ENCODE peak calls at places on chromosomes 6 and 20, in ten cellular contexts. Q is GM12878, V is suprapubic skin, T is transverse colon, O is ovary, M is A549, R is tibial nerve, Z is upper lobe of left lung, B is HepG2, N is H1. P is an unnamed sample. For H3K4me1, the result is how much of the 10 kb centered on the place peaks cover.

GRCh38 chr6:134446228-134446848 is 128.4 kb upstream of the SGK1 start:
- DNase-seq in Q (no peak), N (no peak), T (no peak), V (no peak), M (no peak), O (no peak), Z (no peak), R (no peak), B (no peak), P (no peak)

GRCh38 chr6:11878735-11879134 is 100.1 kb upstream of the ADTRP start:
- DNase-seq in Z (no peak), O (no peak), V (no peak), T (no peak), R (no peak), B (no peak), Q (no peak), M (no peak), N (no peak), P (no peak)

GRCh38 chr6:155224031-155224451 is 39.8 kb upstream of the CLDN20 start:
- DNase-seq in N (no peak), M (no peak), R (no peak), Q (peak), T (no peak), Z (no peak), V (no peak), O (no peak), B (peak), P (no peak)

GRCh38 chr20:45899041-45899835 is 8.1 kb downstream of the CTSA start:
- DNase-seq in B (no peak), N (no peak), Q (no peak), T (no peak), O (no peak), Z (no peak), V (no peak), R (no peak), M (no peak), P (no peak)

GRCh38 chr6:111068116-111068897 is 19.0 kb upstream of the SLC16A10 start:
- DNase-seq in O (no peak), Q (no peak), N (no peak), Z (no peak), R (no peak), T (no peak), B (no peak), V (no peak), M (no peak), P (no peak)

GRCh38 chr6:10838794-10839333 is 525 bp upstream of the MAK start:
- DNase-seq in R (no peak), Q (peak), Z (no peak), N (no peak), B (no peak), O (no peak), T (no peak), V (no peak), M (no peak), P (no peak)

GRCh38 chr6:55980627-55981211 is 105.3 kb upstream of the BMP5 start:
- DNase-seq in N (no peak), T (no peak), V (no peak), Q (no peak), O (peak), Z (no peak), M (peak), B (peak), R (peak), P (no peak)

GRCh38 chr20:13852321-13852720 is 67.5 kb downstream of the NDUFAF5 start:
- DNase-seq in B (no peak), M (no peak), O (no peak), Q (no peak), N (no peak), R (no peak), Z (no peak), V (no peak), T (no peak), P (no peak)

GRCh38 chr6:40903456-40903855 is 135.6 kb downstream of the UNC5CL start:
- DNase-seq in M (no peak), R (no peak), Z (no peak), N (no peak), B (no peak), Q (no peak), T (no peak), V (no peak), O (no peak), P (no peak)
- H3K4me1 ChIP-seq in M (under half), R (under half), Z (under half), N (under half), B (under half), Q (under half), T (under half), V (under half), O (under half), P (under half)

GRCh38 chr20:37185681-37186080 is 6.3 kb upstream of the MROH8 start:
- DNase-seq in B (no peak), Q (no peak), Z (no peak), M (no peak), T (peak), O (no peak), V (no peak), R (no peak), N (no peak), P (no peak)
- TF ChIP-seq POLR2A in B (no peak), Q (no peak), Z (no peak), M (no peak), T (no peak), O (no peak), V (no peak), R (no peak), N (no peak), P (no peak)

DNA sequence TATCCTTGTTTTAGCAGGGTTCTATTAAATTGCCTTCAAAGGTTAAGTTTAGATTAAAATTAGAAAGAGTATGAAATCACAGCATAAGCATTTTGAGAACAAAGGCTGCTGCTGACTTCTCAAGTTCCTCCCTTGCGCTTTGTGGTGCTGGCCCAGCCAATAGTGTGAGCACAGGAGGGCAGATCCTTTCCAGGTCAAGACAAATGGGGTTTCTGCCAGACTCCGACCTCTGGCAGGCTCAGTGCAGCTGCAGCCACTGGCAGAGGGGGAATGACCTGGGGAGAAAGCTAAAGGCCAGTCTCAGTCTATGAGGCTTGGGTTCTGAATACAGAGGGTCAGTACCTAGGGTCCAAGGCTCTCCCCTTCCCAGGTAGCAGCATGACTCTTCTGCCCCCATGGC is 27.0 kb downstream of the CLIC5 start:
- DNase-seq in O (no peak), Q (no peak), V (no peak), M (no peak), N (no peak), Z (no peak), T (no peak), B (no peak), R (no peak), P (no peak)
- TF ChIP-seq EP300 in O (no peak), Q (no peak), V (no peak), M (no peak), N (no peak), Z (no peak), T (no peak), B (no peak), R (no peak), P (no peak)

GRCh38 chr20:21516861-21517565 is 3.1 kb upstream of the NKX2-2 start:
- DNase-seq in Q (no peak), O (no peak), Z (peak), M (no peak), V (no peak), R (no peak), T (no peak), N (no peak), B (no peak), P (no peak)
- H3K4me1 ChIP-seq in Q (under half), O (under half), Z (under half), M (under half), V (half or more), R (under half), T (under half), N (under half), B (under half), P (half or more)

GRCh38 chr6:85673198-85674139 is 30.8 kb upstream of the SYNCRIP start:
- DNase-seq in V (no peak), B (no peak), R (no peak), O (no peak), M (no peak), Z (no peak), T (no peak), Q (no peak), N (no peak), P (no peak)
- TF ChIP-seq POLR2A in V (no peak), B (no peak), R (no peak), O (no peak), M (no peak), Z (no peak), T (no peak), Q (no peak), N (peak), P (no peak)

GRCh38 chr20:49377326-49377725 is 99.5 kb upstream of the ZNFX1 start:
- DNase-seq in O (no peak), T (no peak), M (no peak), R (no peak), Q (no peak), N (no peak), V (no peak), Z (no peak), B (no peak), P (no peak)

GRCh38 chr20:49381558-49382493 is 100.6 kb downstream of the KCNB1 start:
- DNase-seq in T (peak), M (peak), O (peak), B (no peak), Z (no peak), V (no peak), Q (no peak), R (peak), N (no peak), P (peak)

GRCh38 chr20:49379338-49379737 is 101.5 kb upstream of the ZNFX1 start:
- DNase-seq in V (no peak), B (no peak), M (no peak), Q (no peak), Z (no peak), O (no peak), R (no peak), T (no peak), N (no peak), P (no peak)

GRCh38 chr20:49384437-49385434 is 97.7 kb downstream of the KCNB1 start:
- DNase-seq in Z (no peak), N (peak), O (peak), M (peak), Q (no peak), R (peak), B (peak), T (peak), V (peak), P (peak)

GRCh38 chr20:49380245-49380875 is 102.1 kb downstream of the KCNB1 start:
- DNase-seq in Q (no peak), V (no peak), B (no peak), T (no peak), Z (no peak), N (no peak), R (no peak), O (no peak), M (no peak), P (no peak)
- TF ChIP-seq EP300 in Q (no peak), V (no peak), B (no peak), T (no peak), Z (no peak), N (no peak), R (no peak), O (no peak), M (no peak), P (no peak)

GRCh38 chr20:47273591-47274235 is 82.8 kb downstream of the ZMYND8 start:
- DNase-seq in N (no peak), R (no peak), B (no peak), V (peak), M (peak), T (no peak), Z (no peak), Q (no peak), O (no peak), P (no peak)

GRCh38 chr20:47274449-47275108 is 81.9 kb downstream of the ZMYND8 start:
- DNase-seq in M (peak), Q (peak), O (no peak), B (peak), Z (no peak), V (peak), T (no peak), N (no peak), R (peak), P (no peak)

GRCh38 chr20:47275548-47275947 is 81.0 kb downstream of the ZMYND8 start:
- DNase-seq in M (no peak), N (no peak), T (no peak), Z (no peak), Q (no peak), R (no peak), O (no peak), V (peak), B (no peak), P (no peak)

GRCh38 chr20:47271216-47271615 is 85.3 kb downstream of the ZMYND8 start:
- DNase-seq in V (peak), T (no peak), N (no peak), B (no peak), M (no peak), Z (no peak), Q (no peak), O (no peak), R (no peak), P (no peak)

GRCh38 chr20:47272893-47273590 is 83.5 kb downstream of the ZMYND8 start:
- DNase-seq in T (peak), O (peak), V (peak), R (peak), B (peak), M (peak), N (peak), Z (no peak), Q (peak), P (peak)
- H3K4me1 ChIP-seq in T (under half), O (under half), V (half or more), R (under half), B (under half), M (half or more), N (under half), Z (under half), Q (under half), P (under half)

GRCh38 chr6:411402-412145 is 20.0 kb downstream of the IRF4 start:
- DNase-seq in M (no peak), N (no peak), T (no peak), Z (no peak), B (no peak), Q (no peak), R (no peak), O (no peak), V (no peak), P (no peak)
- TF ChIP-seq POLR2A in M (no peak), N (no peak), T (no peak), Z (no peak), B (no peak), Q (peak), R (no peak), O (no peak), V (no peak), P (no peak)

DNA sequence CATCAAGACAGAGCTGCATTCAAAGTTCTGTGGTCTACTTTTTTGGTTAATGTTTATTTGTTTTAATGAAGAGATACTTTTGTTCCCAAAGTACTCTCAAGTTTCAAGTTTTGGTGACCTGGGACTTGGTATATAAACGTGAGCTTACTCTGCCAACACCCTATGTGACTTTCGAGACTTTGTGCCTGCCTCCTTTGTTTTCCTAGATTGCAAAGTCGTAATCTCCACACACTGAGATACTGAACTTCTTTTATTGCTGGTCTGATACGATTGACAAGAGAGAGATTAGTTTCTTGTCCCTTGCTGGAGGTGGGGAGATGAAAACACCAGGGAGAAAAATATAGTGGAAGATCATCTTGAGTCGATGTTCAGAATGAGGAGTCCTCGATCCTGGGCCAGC is 27.9 kb downstream of the PCNA start:
- DNase-seq in N (no peak), M (no peak), Z (no peak), T (no peak), R (no peak), B (no peak), V (no peak), Q (no peak), O (no peak), P (no peak)
- TF ChIP-seq EP300 in N (no peak), M (no peak), Z (no peak), T (no peak), R (no peak), B (no peak), V (no peak), Q (no peak), O (no peak), P (no peak)